ENCODE peak calls at places on chromosome 19, in six cellular contexts. G is uterus; S is activated CD8-positive, alpha-beta T cell treated with anti-CD3 and anti-CD28 coated beads for 36 hours; F is breast epithelium; V is endothelial cell; M is RWPE1. Y is an unnamed sample.

GRCh38 chr19:16209266-16209665 is 11.6 kb downstream of the AP1M1 start:
- DNase-seq in G (no peak), S (no peak), F (no peak), V (no peak), M (no peak), Y (no peak)

GRCh38 chr19:54459282-54460229 is 4.0 kb downstream of the LENG9 start:
- DNase-seq in G (no peak), S (no peak), F (no peak), V (no peak), M (no peak), Y (no peak)

GRCh38 chr19:43265664-43266025 is 3.7 kb downstream of the PSG9 start:
- DNase-seq in G (no peak), S (no peak), F (no peak), V (no peak), M (no peak), Y (no peak)

GRCh38 chr19:3146677-3147100 is 10.9 kb downstream of the GNA15 start:
- DNase-seq in G (no peak), S (peak), F (no peak), V (peak), M (no peak), Y (no peak)

GRCh38 chr19:42232435-42232834 is 10.0 kb downstream of the GSK3A start:
- DNase-seq in G (no peak), S (no peak), F (no peak), V (no peak), M (no peak), Y (no peak)

GRCh38 chr19:11729586-11729985 is 9.2 kb downstream of the ZNF823 start:
- DNase-seq in G (no peak), S (no peak), F (no peak), V (no peak), M (no peak), Y (no peak)

GRCh38 chr19:57351867-57352266 is 796 bp downstream of the ZNF304 start:
- DNase-seq in G (no peak), S (peak), F (no peak), V (no peak), M (no peak), Y (no peak)

GRCh38 chr19:10431254-10431942 is 11.1 kb downstream of the PDE4A start:
- DNase-seq in G (no peak), S (peak), F (no peak), V (no peak), M (no peak), Y (peak)

GRCh38 chr19:44648536-44649370 is 5.0 kb downstream of the PVR start:
- DNase-seq in G (no peak), S (no peak), F (no peak), V (no peak), M (no peak), Y (no peak)

GRCh38 chr19:51571599-51571998 is 516 bp downstream of the ZNF175 start:
- DNase-seq in G (no peak), S (no peak), F (no peak), V (no peak), M (peak), Y (no peak)

GRCh38 chr19:46372901-46373572 is 26.1 kb downstream of the PPP5C start:
- DNase-seq in G (no peak), S (no peak), F (peak), V (peak), M (peak), Y (no peak)
- TF ChIP-seq CTCF in G (no peak), S (no peak), F (no peak), V (peak), M (peak), Y (no peak)

DNA sequence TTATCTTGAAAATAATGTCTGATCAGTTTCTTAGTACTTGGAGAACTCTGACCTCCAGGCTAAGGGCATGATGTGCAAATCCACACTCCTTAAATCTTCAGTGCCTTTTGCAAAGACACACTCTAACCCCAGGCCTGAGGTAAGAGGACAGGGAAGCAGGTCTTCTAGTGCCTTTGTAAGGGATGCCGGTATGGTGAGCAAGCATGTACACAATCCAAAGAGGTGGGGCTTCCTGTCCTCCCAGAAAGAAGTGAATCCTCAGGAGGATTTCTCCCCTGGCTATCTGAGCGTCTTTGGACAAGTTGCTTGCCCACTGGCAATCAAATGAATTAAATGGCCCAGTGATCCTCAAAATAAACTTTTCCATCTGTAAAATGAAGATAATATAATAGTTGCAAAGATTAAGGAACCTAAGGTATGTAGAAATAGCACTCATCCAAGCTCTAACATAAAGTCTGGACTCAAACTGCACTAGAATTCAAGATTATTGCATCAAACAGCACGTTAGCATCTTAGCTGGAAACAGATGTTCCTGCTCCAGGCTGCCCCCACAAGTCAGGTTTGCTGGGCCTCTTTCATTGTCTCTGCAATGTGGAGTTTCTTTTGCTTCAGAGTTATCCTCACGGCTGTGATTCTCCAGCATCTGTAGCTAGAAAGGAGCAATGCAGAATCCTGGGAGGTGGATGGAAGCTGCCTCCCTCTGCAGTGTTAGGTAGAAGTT is 249.6 kb downstream of the TSHZ3 start:
- DNase-seq in G (no peak), S (no peak), F (no peak), V (no peak), M (no peak), Y (no peak)
- TF ChIP-seq CTCF in G (no peak), S (no peak), F (no peak), V (no peak), M (no peak), Y (no peak)

DNA sequence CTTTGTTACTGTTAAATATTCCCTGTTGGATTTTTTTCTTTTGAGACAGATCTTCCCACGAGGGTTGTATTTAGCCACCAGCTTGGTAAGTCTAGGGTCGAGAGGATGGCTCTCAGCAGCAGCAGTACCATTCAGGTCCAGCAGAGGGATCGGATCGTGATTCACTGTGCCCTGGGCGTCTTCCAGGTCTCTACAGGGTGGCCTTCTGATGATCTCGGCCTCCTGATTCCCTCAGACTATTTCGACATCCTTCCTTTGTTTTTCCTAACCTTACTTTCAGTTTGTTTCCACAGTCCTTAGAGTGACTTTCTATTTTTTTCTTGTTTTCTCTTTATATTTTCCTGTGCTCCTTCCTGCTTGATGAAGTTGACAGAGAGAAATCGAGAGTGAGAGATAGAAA is 1436.9 kb downstream of the UQCRFS1 start:
- DNase-seq in G (no peak), S (peak), F (no peak), V (no peak), M (no peak), Y (no peak)
- TF ChIP-seq CTCF in G (no peak), S (peak), F (no peak), V (no peak), M (no peak), Y (no peak)

DNA sequence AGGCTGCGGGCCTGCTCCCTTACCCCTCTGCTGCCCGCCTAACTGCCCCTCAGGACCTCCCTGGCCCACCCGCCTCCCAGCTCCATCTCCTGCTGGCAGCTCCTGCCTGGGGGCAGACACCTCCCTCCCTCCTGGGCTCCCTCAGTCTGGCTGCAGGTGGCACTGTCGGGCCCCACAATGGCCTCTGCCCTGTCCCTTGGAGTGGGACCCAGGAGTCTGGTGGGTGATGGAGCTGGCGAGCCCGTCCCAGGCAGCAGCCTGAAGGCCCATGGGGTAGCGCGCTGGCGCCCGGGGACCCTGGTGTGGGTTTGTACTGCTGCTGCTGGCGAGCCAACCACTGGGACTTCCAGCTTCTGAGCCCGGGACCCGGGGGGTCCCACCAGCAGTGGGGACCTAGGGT is 83.6 kb downstream of the KDM4B start:
- DNase-seq in G (no peak), S (no peak), F (no peak), V (no peak), M (no peak), Y (no peak)
- TF ChIP-seq CTCF in G (no peak), S (no peak), F (no peak), V (no peak), M (no peak), Y (no peak)

GRCh38 chr19:7829162-7829520 is 877 bp upstream of the EVI5L start:
- DNase-seq in G (no peak), S (no peak), F (no peak), V (no peak), M (no peak), Y (no peak)
- TF ChIP-seq CTCF in G (no peak), S (no peak), F (no peak), V (no peak), M (no peak), Y (no peak)

GRCh38 chr19:7199613-7200533 is 94.3 kb downstream of the INSR start:
- DNase-seq in G (no peak), S (no peak), F (no peak), V (no peak), M (no peak), Y (no peak)

GRCh38 chr19:7197169-7197759 is 97.0 kb downstream of the INSR start:
- DNase-seq in G (peak), S (peak), F (peak), V (peak), M (peak), Y (peak)

GRCh38 chr19:7196721-7197168 is 97.5 kb downstream of the INSR start:
- DNase-seq in G (peak), S (no peak), F (no peak), V (no peak), M (no peak), Y (no peak)

GRCh38 chr19:7200739-7201138 is 93.5 kb downstream of the INSR start:
- DNase-seq in G (no peak), S (peak), F (no peak), V (no peak), M (no peak), Y (no peak)

GRCh38 chr19:7197760-7198696 is 96.2 kb downstream of the INSR start:
- DNase-seq in G (peak), S (peak), F (peak), V (peak), M (peak), Y (peak)
- TF ChIP-seq CTCF in G (peak), S (no peak), F (peak), V (peak), M (no peak), Y (no peak)